ENCODE peak calls at places on chromosomes 1 and 21, in seven cellular contexts. D, O, F, U, L, I and X are unnamed samples.

GRCh38 chr1:245301162-245301580 is 146.4 kb downstream of the KIF26B start:
- DNase-seq in D (no peak), O (peak), F (no peak), U (no peak), L (peak), I (no peak), X (no peak)

GRCh38 chr1:4745560-4745959 is 91.2 kb downstream of the AJAP1 start:
- DNase-seq in D (no peak), O (no peak), F (no peak), U (no peak), L (no peak), I (no peak), X (no peak)

GRCh38 chr1:24385160-24385939 is 28.2 kb downstream of the STPG1 start:
- DNase-seq in D (peak), O (peak), F (peak), U (no peak), L (no peak), I (no peak), X (no peak)

GRCh38 chr1:1361982-1362423 is 3.6 kb upstream of the MXRA8 start:
- DNase-seq in D (no peak), O (peak), F (no peak), U (peak), L (no peak), I (no peak), X (no peak)

GRCh38 chr1:43958351-43959255 is 11.2 kb upstream of the DPH2 start:
- DNase-seq in D (no peak), O (no peak), F (no peak), U (no peak), L (no peak), I (no peak), X (no peak)

GRCh38 chr1:8667869-8668595 is 149.4 kb downstream of the RERE start:
- DNase-seq in D (no peak), O (peak), F (peak), U (no peak), L (no peak), I (no peak), X (no peak)

GRCh38 chr1:226549094-226549936 is 751 bp downstream of the STUM start:
- DNase-seq in D (no peak), O (no peak), F (no peak), U (no peak), L (no peak), I (no peak), X (no peak)

GRCh38 chr1:163747261-163747660 is 425.5 kb downstream of the NUF2 start:
- DNase-seq in D (peak), O (no peak), F (no peak), U (no peak), L (no peak), I (no peak), X (no peak)

GRCh38 chr1:17624540-17625256 is 85.2 kb downstream of the ARHGEF10L start:
- DNase-seq in D (peak), O (peak), F (no peak), U (peak), L (peak), I (no peak), X (no peak)

GRCh38 chr1:170027760-170028159 is 46.7 kb downstream of the KIFAP3 start:
- DNase-seq in D (no peak), O (peak), F (no peak), U (no peak), L (no peak), I (no peak), X (no peak)

GRCh38 chr21:45010860-45011259 is 63.5 kb upstream of the ADARB1 start:
- DNase-seq in D (no peak), O (no peak), F (no peak), U (peak), L (no peak), I (no peak), X (no peak)

GRCh38 chr21:45011426-45011825 is 63.0 kb upstream of the ADARB1 start:
- DNase-seq in D (no peak), O (no peak), F (no peak), U (peak), L (no peak), I (no peak), X (no peak)

GRCh38 chr21:45013271-45013841 is 61.0 kb upstream of the ADARB1 start:
- DNase-seq in D (no peak), O (no peak), F (no peak), U (peak), L (no peak), I (no peak), X (no peak)

GRCh38 chr21:45012661-45013270 is 61.6 kb upstream of the ADARB1 start:
- DNase-seq in D (peak), O (no peak), F (no peak), U (no peak), L (no peak), I (no peak), X (no peak)

DNA sequence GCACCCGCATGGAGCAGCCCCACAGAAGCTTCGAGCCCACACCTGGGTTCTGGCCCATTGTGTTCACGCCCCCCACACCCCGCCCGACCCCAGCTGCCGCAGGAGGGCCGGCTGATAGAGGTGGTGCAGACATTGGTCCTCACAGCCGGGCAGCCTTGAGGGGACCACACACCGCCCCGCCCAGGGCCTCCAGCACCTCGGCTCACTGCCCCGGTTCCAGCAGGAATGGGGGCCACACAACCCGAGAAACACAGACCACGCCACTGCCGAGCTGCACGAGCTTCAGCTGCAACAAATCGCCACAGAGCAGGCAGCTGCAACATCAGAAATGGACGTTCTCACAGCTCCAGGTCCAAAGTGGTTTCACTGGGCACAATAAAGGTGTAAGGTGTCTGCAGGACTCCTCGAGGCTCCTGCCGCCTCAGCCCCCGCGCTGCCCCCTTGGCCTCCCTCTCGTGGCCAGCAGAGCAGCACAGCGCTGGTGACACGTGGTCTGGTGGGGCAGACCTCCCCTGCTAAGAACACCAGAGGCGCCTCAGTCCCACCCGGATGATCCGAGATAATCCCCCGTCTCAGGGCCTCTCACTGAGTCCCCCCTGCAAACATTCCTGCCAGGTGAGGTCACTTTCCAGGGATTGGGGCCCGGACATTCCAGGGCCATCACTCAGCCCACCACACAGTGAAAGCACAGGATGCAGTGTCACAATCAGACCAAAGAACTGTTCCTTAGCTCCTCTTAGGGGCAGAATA is 62.3 kb upstream of the ADARB1 start:
- DNase-seq in D (peak), O (peak), F (no peak), U (peak), L (no peak), I (no peak), X (no peak)
- TF ChIP-seq CTCF in D (no peak), O (no peak), F (no peak), U (no peak), L (no peak), I (no peak), X (no peak)

GRCh38 chr1:67979532-67979931 is 70.9 kb downstream of the DIRAS3 start:
- DNase-seq in D (no peak), O (no peak), F (no peak), U (no peak), L (no peak), I (no peak), X (no peak)

GRCh38 chr1:67980028-67980427 is 70.4 kb downstream of the DIRAS3 start:
- DNase-seq in D (no peak), O (peak), F (no peak), U (no peak), L (no peak), I (no peak), X (no peak)

GRCh38 chr1:67973061-67973460 is 77.4 kb downstream of the DIRAS3 start:
- DNase-seq in D (no peak), O (no peak), F (no peak), U (no peak), L (no peak), I (no peak), X (no peak)

GRCh38 chr1:67983867-67984266 is 66.6 kb downstream of the DIRAS3 start:
- DNase-seq in D (no peak), O (peak), F (no peak), U (peak), L (no peak), I (no peak), X (no peak)

DNA sequence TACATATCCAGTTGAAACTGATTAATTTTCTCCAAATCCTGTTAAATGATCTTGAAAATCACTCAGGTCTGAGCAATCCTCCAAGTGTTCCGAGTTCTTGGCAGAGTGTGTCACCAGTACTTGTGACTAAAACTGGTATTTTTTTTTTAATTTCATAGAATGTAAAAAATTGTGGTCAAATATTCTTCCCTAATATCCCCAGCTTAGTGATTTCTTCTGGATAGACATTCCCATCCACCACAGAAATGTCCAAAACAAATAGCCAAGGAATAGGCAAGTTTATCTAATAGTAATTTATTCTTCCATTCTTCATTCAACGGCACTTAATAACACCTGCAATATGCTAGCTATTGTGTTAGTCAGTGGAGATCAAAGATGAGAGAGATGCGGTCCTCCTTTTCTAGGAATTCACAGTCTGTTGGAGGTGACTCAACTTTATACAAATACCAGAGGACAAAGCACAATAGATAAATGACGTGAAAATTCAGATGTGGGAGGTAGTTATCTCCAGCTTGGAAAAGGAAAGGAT is 71.4 kb downstream of the DIRAS3 start:
- DNase-seq in D (peak), O (peak), F (no peak), U (no peak), L (no peak), I (no peak), X (no peak)
- H3K4me3 ChIP-seq in D (no peak), O (no peak), F (no peak), U (no peak), L (no peak), I (no peak), X (no peak)

DNA sequence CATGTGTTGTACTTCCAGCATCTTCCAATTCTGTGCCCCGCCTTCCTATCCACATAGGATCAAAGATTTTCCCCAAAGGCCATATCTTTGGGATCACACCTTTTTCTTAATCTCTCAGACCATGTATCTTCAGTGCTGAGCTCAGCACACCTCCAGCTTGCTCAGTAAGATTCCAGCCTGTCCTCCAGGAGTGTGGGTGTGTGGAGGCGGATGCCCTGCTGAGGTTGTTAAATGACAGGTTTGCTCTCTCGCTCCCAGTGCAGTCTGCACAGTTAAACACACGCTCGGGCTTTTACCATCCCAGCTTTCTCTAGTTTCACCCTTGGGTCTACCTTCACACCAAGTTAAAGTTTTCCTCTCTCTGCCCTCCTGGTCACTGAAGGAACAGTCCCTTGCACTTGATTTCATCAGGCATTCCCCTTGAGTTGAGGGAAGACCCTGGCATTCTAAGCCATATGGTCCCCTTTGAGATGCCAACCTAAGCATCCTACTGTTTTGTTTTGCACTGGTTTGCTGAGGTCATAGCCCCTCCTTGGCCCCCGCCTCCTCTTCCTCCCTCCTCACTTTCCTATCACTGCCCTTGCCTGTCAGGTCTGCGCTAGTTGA is 13.7 kb downstream of the MYOG start:
- DNase-seq in D (no peak), O (no peak), F (no peak), U (peak), L (no peak), I (no peak), X (no peak)
- TF ChIP-seq CTCF in D (no peak), O (no peak), F (no peak), U (no peak), L (no peak), I (no peak), X (no peak)

GRCh38 chr1:12345350-12346217 is 115.8 kb downstream of the VPS13D start:
- DNase-seq in D (no peak), O (no peak), F (no peak), U (no peak), L (no peak), I (no peak), X (no peak)
- H3K4me3 ChIP-seq in D (no peak), O (no peak), F (no peak), U (no peak), L (no peak), I (no peak), X (no peak)

GRCh38 chr21:31343680-31344480 is at the start of gene TIAM1:
- DNase-seq in D (peak), O (peak), F (peak), U (peak), L (no peak), I (no peak), X (no peak)

GRCh38 chr21:31349208-31349607 is 5.1 kb upstream of the TIAM1 start:
- DNase-seq in D (no peak), O (no peak), F (no peak), U (no peak), L (no peak), I (no peak), X (no peak)

GRCh38 chr21:31348188-31348587 is 4.1 kb upstream of the TIAM1 start:
- DNase-seq in D (no peak), O (no peak), F (no peak), U (no peak), L (no peak), I (no peak), X (no peak)

GRCh38 chr21:31346256-31346821 is 2.3 kb upstream of the TIAM1 start:
- DNase-seq in D (no peak), O (no peak), F (no peak), U (no peak), L (no peak), I (no peak), X (no peak)

GRCh38 chr21:31347435-31348032 is 3.5 kb upstream of the TIAM1 start:
- DNase-seq in D (peak), O (peak), F (no peak), U (no peak), L (no peak), I (no peak), X (no peak)
- TF ChIP-seq CTCF in D (peak), O (peak), F (peak), U (no peak), L (peak), I (peak), X (peak)